ENCODE peak calls at places on chromosome 13, in five cellular contexts. One of them, this sample, is unnamed.

GRCh38 chr13:30971575-30971974 is 39.1 kb downstream of the TEX26 start:
- DNase-seq in lower leg skin: no peak
- DNase-seq in HAP-1: no peak
- DNase-seq in stimulated activated CD4-positive, alpha-beta T cell treated with anti-CD3 and anti-CD28 coated beads, Interleukin-4, amount 100 ng/mL, for 4 hours: no peak
- DNase-seq in NCI-H774: no peak
- DNase-seq in this sample: no peak

GRCh38 chr13:21319869-21320641 is 139.0 kb downstream of the ZDHHC20 start:
- DNase-seq in lower leg skin: no peak
- DNase-seq in HAP-1: no peak
- DNase-seq in stimulated activated CD4-positive, alpha-beta T cell treated with anti-CD3 and anti-CD28 coated beads, Interleukin-4, amount 100 ng/mL, for 4 hours: no peak
- DNase-seq in NCI-H774: no peak
- DNase-seq in this sample: no peak

GRCh38 chr13:51806571-51806970 is 2.6 kb upstream of the DHRS12 start:
- DNase-seq in lower leg skin: no peak
- DNase-seq in HAP-1: no peak
- DNase-seq in stimulated activated CD4-positive, alpha-beta T cell treated with anti-CD3 and anti-CD28 coated beads, Interleukin-4, amount 100 ng/mL, for 4 hours: peak; percentile 26
- DNase-seq in NCI-H774: no peak
- DNase-seq in this sample: no peak

GRCh38 chr13:76903544-76904162 is 17.4 kb upstream of the KCTD12 start:
- DNase-seq in lower leg skin: peak; percentile 90
- DNase-seq in HAP-1: peak; percentile 60
- DNase-seq in stimulated activated CD4-positive, alpha-beta T cell treated with anti-CD3 and anti-CD28 coated beads, Interleukin-4, amount 100 ng/mL, for 4 hours: peak; percentile 65
- DNase-seq in NCI-H774: peak; percentile 34
- DNase-seq in this sample: peak; percentile 27

GRCh38 chr13:86741762-86742285 is 929.3 kb upstream of the SLITRK5 start:
- DNase-seq in lower leg skin: no peak
- DNase-seq in HAP-1: no peak
- DNase-seq in stimulated activated CD4-positive, alpha-beta T cell treated with anti-CD3 and anti-CD28 coated beads, Interleukin-4, amount 100 ng/mL, for 4 hours: no peak
- DNase-seq in NCI-H774: no peak
- DNase-seq in this sample: no peak

GRCh38 chr13:85798999-85799646 is at the start of gene SLITRK6:
- DNase-seq in lower leg skin: no peak
- DNase-seq in HAP-1: peak; percentile 49
- DNase-seq in stimulated activated CD4-positive, alpha-beta T cell treated with anti-CD3 and anti-CD28 coated beads, Interleukin-4, amount 100 ng/mL, for 4 hours: no peak
- DNase-seq in NCI-H774: peak; percentile 33
- DNase-seq in this sample: no peak

GRCh38 chr13:65378943-65379519 is 1851.1 kb downstream of the PCDH9 start:
- DNase-seq in lower leg skin: no peak
- DNase-seq in HAP-1: no peak
- DNase-seq in stimulated activated CD4-positive, alpha-beta T cell treated with anti-CD3 and anti-CD28 coated beads, Interleukin-4, amount 100 ng/mL, for 4 hours: no peak
- DNase-seq in NCI-H774: no peak
- DNase-seq in this sample: no peak

GRCh38 chr13:42735011-42735410 is 46.4 kb upstream of the FAM216B start:
- DNase-seq in lower leg skin: no peak
- DNase-seq in HAP-1: no peak
- DNase-seq in stimulated activated CD4-positive, alpha-beta T cell treated with anti-CD3 and anti-CD28 coated beads, Interleukin-4, amount 100 ng/mL, for 4 hours: no peak
- DNase-seq in NCI-H774: no peak
- DNase-seq in this sample: no peak

GRCh38 chr13:26529441-26529840 is 28.0 kb upstream of the WASF3 start:
- DNase-seq in lower leg skin: no peak
- DNase-seq in HAP-1: peak; percentile 35
- DNase-seq in stimulated activated CD4-positive, alpha-beta T cell treated with anti-CD3 and anti-CD28 coated beads, Interleukin-4, amount 100 ng/mL, for 4 hours: no peak
- DNase-seq in NCI-H774: no peak
- DNase-seq in this sample: no peak

GRCh38 chr13:42832341-42833153 is 51.2 kb downstream of the FAM216B start:
- DNase-seq in lower leg skin: no peak
- DNase-seq in HAP-1: no peak
- DNase-seq in stimulated activated CD4-positive, alpha-beta T cell treated with anti-CD3 and anti-CD28 coated beads, Interleukin-4, amount 100 ng/mL, for 4 hours: no peak
- DNase-seq in NCI-H774: no peak
- DNase-seq in this sample: no peak

GRCh38 chr13:102710261-102710679 is 15.4 kb upstream of the METTL21C start:
- DNase-seq in lower leg skin: no peak
- DNase-seq in HAP-1: no peak
- DNase-seq in stimulated activated CD4-positive, alpha-beta T cell treated with anti-CD3 and anti-CD28 coated beads, Interleukin-4, amount 100 ng/mL, for 4 hours: no peak
- DNase-seq in NCI-H774: no peak
- DNase-seq in this sample: no peak

GRCh38 chr13:49370390-49370789 is 73.5 kb downstream of the CAB39L start:
- DNase-seq in lower leg skin: no peak
- DNase-seq in HAP-1: no peak
- DNase-seq in stimulated activated CD4-positive, alpha-beta T cell treated with anti-CD3 and anti-CD28 coated beads, Interleukin-4, amount 100 ng/mL, for 4 hours: no peak
- DNase-seq in NCI-H774: no peak
- DNase-seq in this sample: no peak

GRCh38 chr13:30143671-30144400 is 163.5 kb downstream of the KATNAL1 start:
- DNase-seq in lower leg skin: no peak
- DNase-seq in HAP-1: no peak
- DNase-seq in stimulated activated CD4-positive, alpha-beta T cell treated with anti-CD3 and anti-CD28 coated beads, Interleukin-4, amount 100 ng/mL, for 4 hours: no peak
- DNase-seq in NCI-H774: no peak
- DNase-seq in this sample: no peak

GRCh38 chr13:112974676-112975075 is 5.7 kb downstream of the MCF2L start:
- DNase-seq in lower leg skin: no peak
- DNase-seq in HAP-1: no peak
- DNase-seq in stimulated activated CD4-positive, alpha-beta T cell treated with anti-CD3 and anti-CD28 coated beads, Interleukin-4, amount 100 ng/mL, for 4 hours: no peak
- DNase-seq in NCI-H774: no peak
- DNase-seq in this sample: no peak

GRCh38 chr13:90918551-90918950 is 428.9 kb upstream of the MIR17HG start:
- DNase-seq in lower leg skin: no peak
- DNase-seq in HAP-1: no peak
- DNase-seq in stimulated activated CD4-positive, alpha-beta T cell treated with anti-CD3 and anti-CD28 coated beads, Interleukin-4, amount 100 ng/mL, for 4 hours: no peak
- DNase-seq in NCI-H774: no peak
- DNase-seq in this sample: no peak

GRCh38 chr13:106701810-106702341 is 133.9 kb upstream of the ARGLU1 start:
- DNase-seq in lower leg skin: no peak
- DNase-seq in HAP-1: no peak
- DNase-seq in stimulated activated CD4-positive, alpha-beta T cell treated with anti-CD3 and anti-CD28 coated beads, Interleukin-4, amount 100 ng/mL, for 4 hours: no peak
- DNase-seq in NCI-H774: no peak
- DNase-seq in this sample: no peak

GRCh38 chr13:113148407-113148806 is 10.0 kb upstream of the PROZ start:
- DNase-seq in lower leg skin: peak; percentile 76
- DNase-seq in HAP-1: no peak
- DNase-seq in stimulated activated CD4-positive, alpha-beta T cell treated with anti-CD3 and anti-CD28 coated beads, Interleukin-4, amount 100 ng/mL, for 4 hours: no peak
- DNase-seq in NCI-H774: no peak
- DNase-seq in this sample: no peak

GRCh38 chr13:49216334-49216733 is 3.8 kb upstream of the MLNR start:
- DNase-seq in lower leg skin: no peak
- DNase-seq in HAP-1: no peak
- DNase-seq in stimulated activated CD4-positive, alpha-beta T cell treated with anti-CD3 and anti-CD28 coated beads, Interleukin-4, amount 100 ng/mL, for 4 hours: no peak
- DNase-seq in NCI-H774: no peak
- DNase-seq in this sample: no peak

GRCh38 chr13:41751734-41752445 is 209.0 kb downstream of the VWA8 start:
- DNase-seq in lower leg skin: no peak
- DNase-seq in HAP-1: no peak
- DNase-seq in stimulated activated CD4-positive, alpha-beta T cell treated with anti-CD3 and anti-CD28 coated beads, Interleukin-4, amount 100 ng/mL, for 4 hours: no peak
- DNase-seq in NCI-H774: no peak
- DNase-seq in this sample: no peak

GRCh38 chr13:41658057-41658642 is 200.8 kb downstream of the RGCC start:
- DNase-seq in lower leg skin: no peak
- DNase-seq in HAP-1: no peak
- DNase-seq in stimulated activated CD4-positive, alpha-beta T cell treated with anti-CD3 and anti-CD28 coated beads, Interleukin-4, amount 100 ng/mL, for 4 hours: no peak
- DNase-seq in NCI-H774: no peak
- DNase-seq in this sample: no peak

GRCh38 chr13:20175406-20175794 is 14.5 kb upstream of the GJA3 start:
- DNase-seq in lower leg skin: no peak
- DNase-seq in HAP-1: no peak
- DNase-seq in stimulated activated CD4-positive, alpha-beta T cell treated with anti-CD3 and anti-CD28 coated beads, Interleukin-4, amount 100 ng/mL, for 4 hours: no peak
- DNase-seq in NCI-H774: no peak
- DNase-seq in this sample: no peak

GRCh38 chr13:111265006-111265700 is 55.3 kb upstream of the TEX29 start:
- DNase-seq in lower leg skin: no peak
- DNase-seq in HAP-1: no peak
- DNase-seq in stimulated activated CD4-positive, alpha-beta T cell treated with anti-CD3 and anti-CD28 coated beads, Interleukin-4, amount 100 ng/mL, for 4 hours: no peak
- DNase-seq in NCI-H774: no peak
- DNase-seq in this sample: no peak

GRCh38 chr13:87274209-87274819 is 396.9 kb upstream of the SLITRK5 start:
- DNase-seq in lower leg skin: no peak
- DNase-seq in HAP-1: peak; percentile 50
- DNase-seq in stimulated activated CD4-positive, alpha-beta T cell treated with anti-CD3 and anti-CD28 coated beads, Interleukin-4, amount 100 ng/mL, for 4 hours: no peak
- DNase-seq in NCI-H774: peak; percentile 23
- DNase-seq in this sample: no peak

GRCh38 chr13:32045537-32045936 is 14.0 kb downstream of the FRY start:
- DNase-seq in lower leg skin: no peak
- DNase-seq in HAP-1: no peak
- DNase-seq in stimulated activated CD4-positive, alpha-beta T cell treated with anti-CD3 and anti-CD28 coated beads, Interleukin-4, amount 100 ng/mL, for 4 hours: no peak
- DNase-seq in NCI-H774: no peak
- DNase-seq in this sample: no peak